ENCODE peak calls at places on chromosomes 5 and 9, in eight cellular contexts. One of them, this sample, is unnamed.

GRCh38 chr5:154371687-154372086 is 74.1 kb upstream of the SAP30L start:
- DNase-seq in SJSA1: no peak
- DNase-seq in substantia nigra: no peak
- DNase-seq in left cardiac atrium: no peak
- DNase-seq in posterior cingulate gyrus: no peak
- DNase-seq in Kasumi-1: no peak
- DNase-seq in NCI-H345: no peak
- DNase-seq in natural killer cell treated with Interleukin-12 subunit alpha and Interleukin-12 subunit beta and Interleukin-15 and Interleukin-18, amount 100 ng/mL, for 72 hours: no peak
- DNase-seq in this sample: no peak

GRCh38 chr9:110623462-110624025 is 44.0 kb upstream of the SVEP1 start:
- DNase-seq in SJSA1: no peak
- DNase-seq in substantia nigra: no peak
- DNase-seq in left cardiac atrium: no peak
- DNase-seq in posterior cingulate gyrus: no peak
- DNase-seq in Kasumi-1: peak; percentile 79
- DNase-seq in NCI-H345: peak; percentile 72
- DNase-seq in natural killer cell treated with Interleukin-12 subunit alpha and Interleukin-12 subunit beta and Interleukin-15 and Interleukin-18, amount 100 ng/mL, for 72 hours: no peak
- DNase-seq in this sample: peak; percentile 14

GRCh38 chr9:127182901-127183746 is 60.7 kb upstream of the ANGPTL2 start:
- DNase-seq in SJSA1: no peak
- DNase-seq in substantia nigra: no peak
- DNase-seq in left cardiac atrium: no peak
- DNase-seq in posterior cingulate gyrus: peak; percentile 26
- DNase-seq in Kasumi-1: no peak
- DNase-seq in NCI-H345: no peak
- DNase-seq in natural killer cell treated with Interleukin-12 subunit alpha and Interleukin-12 subunit beta and Interleukin-15 and Interleukin-18, amount 100 ng/mL, for 72 hours: peak; percentile 49
- DNase-seq in this sample: no peak

GRCh38 chr9:133102190-133103021 is 18.6 kb downstream of the RALGDS start:
- DNase-seq in SJSA1: no peak
- DNase-seq in substantia nigra: no peak
- DNase-seq in left cardiac atrium: no peak
- DNase-seq in posterior cingulate gyrus: peak; percentile 47
- DNase-seq in Kasumi-1: no peak
- DNase-seq in NCI-H345: no peak
- DNase-seq in natural killer cell treated with Interleukin-12 subunit alpha and Interleukin-12 subunit beta and Interleukin-15 and Interleukin-18, amount 100 ng/mL, for 72 hours: peak; percentile 56
- DNase-seq in this sample: no peak

GRCh38 chr5:386432-387341 is 56.3 kb upstream of the EXOC3 start:
- DNase-seq in SJSA1: peak; percentile 28
- DNase-seq in substantia nigra: no peak
- DNase-seq in left cardiac atrium: no peak
- DNase-seq in posterior cingulate gyrus: no peak
- DNase-seq in Kasumi-1: no peak
- DNase-seq in NCI-H345: peak; percentile 49
- DNase-seq in natural killer cell treated with Interleukin-12 subunit alpha and Interleukin-12 subunit beta and Interleukin-15 and Interleukin-18, amount 100 ng/mL, for 72 hours: no peak
- DNase-seq in this sample: no peak

GRCh38 chr5:16726538-16726946 is 109.7 kb upstream of the RETREG1 start:
- DNase-seq in SJSA1: no peak
- DNase-seq in substantia nigra: no peak
- DNase-seq in left cardiac atrium: no peak
- DNase-seq in posterior cingulate gyrus: no peak
- DNase-seq in Kasumi-1: peak; percentile 80
- DNase-seq in NCI-H345: peak; percentile 37
- DNase-seq in natural killer cell treated with Interleukin-12 subunit alpha and Interleukin-12 subunit beta and Interleukin-15 and Interleukin-18, amount 100 ng/mL, for 72 hours: no peak
- DNase-seq in this sample: no peak

GRCh38 chr5:173454764-173455598 is 126.8 kb upstream of the STC2 start:
- DNase-seq in SJSA1: peak; percentile 96
- DNase-seq in substantia nigra: no peak
- DNase-seq in left cardiac atrium: peak; percentile 58
- DNase-seq in posterior cingulate gyrus: no peak
- DNase-seq in Kasumi-1: no peak
- DNase-seq in NCI-H345: no peak
- DNase-seq in natural killer cell treated with Interleukin-12 subunit alpha and Interleukin-12 subunit beta and Interleukin-15 and Interleukin-18, amount 100 ng/mL, for 72 hours: no peak
- DNase-seq in this sample: no peak

GRCh38 chr9:135036861-135037465 is 50.5 kb upstream of the OLFM1 start:
- DNase-seq in SJSA1: peak; percentile 38
- DNase-seq in substantia nigra: no peak
- DNase-seq in left cardiac atrium: no peak
- DNase-seq in posterior cingulate gyrus: peak; percentile 14
- DNase-seq in Kasumi-1: no peak
- DNase-seq in NCI-H345: no peak
- DNase-seq in natural killer cell treated with Interleukin-12 subunit alpha and Interleukin-12 subunit beta and Interleukin-15 and Interleukin-18, amount 100 ng/mL, for 72 hours: no peak
- DNase-seq in this sample: no peak

GRCh38 chr9:126842220-126842842 is 18.1 kb upstream of the ZBTB34 start:
- DNase-seq in SJSA1: no peak
- DNase-seq in substantia nigra: no peak
- DNase-seq in left cardiac atrium: no peak
- DNase-seq in posterior cingulate gyrus: no peak
- DNase-seq in Kasumi-1: no peak
- DNase-seq in NCI-H345: no peak
- DNase-seq in natural killer cell treated with Interleukin-12 subunit alpha and Interleukin-12 subunit beta and Interleukin-15 and Interleukin-18, amount 100 ng/mL, for 72 hours: no peak
- DNase-seq in this sample: no peak

GRCh38 chr5:169706758-169707450 is 69.8 kb downstream of the DOCK2 start:
- DNase-seq in SJSA1: peak; percentile 66
- DNase-seq in substantia nigra: no peak
- DNase-seq in left cardiac atrium: no peak
- DNase-seq in posterior cingulate gyrus: no peak
- DNase-seq in Kasumi-1: no peak
- DNase-seq in NCI-H345: no peak
- DNase-seq in natural killer cell treated with Interleukin-12 subunit alpha and Interleukin-12 subunit beta and Interleukin-15 and Interleukin-18, amount 100 ng/mL, for 72 hours: no peak
- DNase-seq in this sample: no peak

GRCh38 chr9:4353236-4353635 is 53.4 kb upstream of the GLIS3 start:
- DNase-seq in SJSA1: no peak
- DNase-seq in substantia nigra: no peak
- DNase-seq in left cardiac atrium: no peak
- DNase-seq in posterior cingulate gyrus: no peak
- DNase-seq in Kasumi-1: no peak
- DNase-seq in NCI-H345: no peak
- DNase-seq in natural killer cell treated with Interleukin-12 subunit alpha and Interleukin-12 subunit beta and Interleukin-15 and Interleukin-18, amount 100 ng/mL, for 72 hours: no peak
- DNase-seq in this sample: no peak

This sample was measured in C1 segment of cervical spinal cord.